ENCODE peak calls at places on chromosomes 13 and 19, in nine cellular contexts. V, J, W, L, U, M, I, D and A are unnamed samples.

GRCh38 chr13:29791997-29792775 is 58.2 kb downstream of the UBL3 start:
- DNase-seq in L (no peak), M (no peak), J (no peak), U (no peak), V (peak), I (no peak), D (no peak), W (peak), A (no peak)

GRCh38 chr13:42377640-42378382 is 105.9 kb downstream of the AKAP11 start:
- DNase-seq in J (no peak), M (no peak), V (no peak), L (no peak), U (no peak), W (peak), I (no peak), D (no peak), A (no peak)

GRCh38 chr13:33744589-33745369 is 73.2 kb upstream of the RFC3 start:
- DNase-seq in J (no peak), M (peak), I (no peak), D (no peak), U (no peak), W (peak), V (no peak), L (no peak), A (no peak)

GRCh38 chr13:83883061-83883523 is 818 bp upstream of the SLITRK1 start:
- DNase-seq in M (no peak), D (no peak), I (no peak), U (no peak), W (no peak), V (no peak), J (no peak), L (no peak), A (no peak)

GRCh38 chr19:56566904-56567273 is 379 bp upstream of the ZNF470 start:
- DNase-seq in L (no peak), I (peak), J (peak), W (peak), D (peak), U (peak), V (no peak), M (no peak), A (peak)

GRCh38 chr13:25874907-25875306 is 176.9 kb downstream of the SHISA2 start:
- DNase-seq in V (no peak), L (no peak), I (no peak), J (no peak), W (no peak), U (no peak), M (no peak), D (no peak), A (no peak)

GRCh38 chr19:18604820-18605159 is 1.8 kb downstream of the CRLF1 start:
- DNase-seq in J (no peak), W (no peak), U (no peak), M (no peak), L (no peak), D (no peak), I (no peak), V (no peak), A (no peak)

GRCh38 chr13:96781141-96781540 is 213.1 kb downstream of the OXGR1 start:
- DNase-seq in J (no peak), V (no peak), U (no peak), L (peak), I (peak), W (no peak), D (no peak), M (peak), A (no peak)

GRCh38 chr19:38815059-38816001 is 2.6 kb upstream of the LGALS4 start:
- DNase-seq in L (no peak), U (peak), I (no peak), V (no peak), W (no peak), J (no peak), D (peak), M (no peak), A (no peak)

GRCh38 chr13:84737671-84738070 is 855.4 kb upstream of the SLITRK1 start:
- DNase-seq in I (no peak), U (no peak), J (no peak), V (no peak), M (no peak), D (no peak), W (no peak), L (no peak), A (no peak)

GRCh38 chr13:38687246-38688229 is 661 bp downstream of the FREM2 start:
- DNase-seq in W (peak), U (peak), V (no peak), L (peak), D (peak), J (no peak), M (no peak), I (no peak), A (peak)

GRCh38 chr13:108807841-108808240 is 178.4 kb downstream of the MYO16 start:
- DNase-seq in U (no peak), M (no peak), L (no peak), J (no peak), D (no peak), I (no peak), V (no peak), W (no peak), A (peak)

GRCh38 chr19:6238643-6239281 is 41.0 kb downstream of the MLLT1 start:
- DNase-seq in L (peak), I (peak), J (no peak), W (peak), V (peak), D (no peak), M (peak), U (peak), A (peak)

GRCh38 chr19:39110263-39110967 is 15.2 kb upstream of the PAK4 start:
- DNase-seq in J (no peak), D (peak), V (no peak), M (peak), W (peak), I (peak), L (no peak), U (no peak), A (peak)

GRCh38 chr19:10416380-10417257 is 3.7 kb upstream of the PDE4A start:
- DNase-seq in I (peak), J (no peak), W (peak), M (peak), V (peak), U (peak), L (peak), D (peak), A (peak)
- TF ChIP-seq CTCF in I (peak), J (peak), W (peak), M (peak), V (peak), U (peak), L (peak), D (peak), A (peak)

DNA sequence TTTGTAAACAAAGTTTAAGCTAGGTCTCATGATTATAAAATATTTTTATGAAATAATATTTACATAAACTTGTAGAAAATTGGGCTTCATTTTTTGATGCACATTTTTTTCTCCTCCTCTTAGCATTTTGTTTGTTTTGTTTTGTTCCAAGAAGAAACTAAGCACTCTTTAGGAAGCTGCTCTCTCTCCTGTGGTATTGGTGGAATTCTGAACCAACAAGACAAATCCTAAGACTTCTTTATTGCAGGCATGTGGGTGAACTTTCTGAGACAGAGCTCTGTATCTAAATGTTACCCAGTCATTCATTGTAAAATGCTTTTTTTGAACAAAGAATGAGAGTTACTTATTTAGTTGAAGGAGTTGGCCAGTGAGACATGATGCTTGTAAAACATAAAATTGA is 39.3 kb downstream of the LMO7 start:
- DNase-seq in U (no peak), J (no peak), D (no peak), M (no peak), V (no peak), L (peak), I (no peak), W (peak), A (no peak)
- H3K4me3 ChIP-seq in U (no peak), J (no peak), D (no peak), M (no peak), V (no peak), L (peak), I (no peak), W (no peak), A (no peak)

DNA sequence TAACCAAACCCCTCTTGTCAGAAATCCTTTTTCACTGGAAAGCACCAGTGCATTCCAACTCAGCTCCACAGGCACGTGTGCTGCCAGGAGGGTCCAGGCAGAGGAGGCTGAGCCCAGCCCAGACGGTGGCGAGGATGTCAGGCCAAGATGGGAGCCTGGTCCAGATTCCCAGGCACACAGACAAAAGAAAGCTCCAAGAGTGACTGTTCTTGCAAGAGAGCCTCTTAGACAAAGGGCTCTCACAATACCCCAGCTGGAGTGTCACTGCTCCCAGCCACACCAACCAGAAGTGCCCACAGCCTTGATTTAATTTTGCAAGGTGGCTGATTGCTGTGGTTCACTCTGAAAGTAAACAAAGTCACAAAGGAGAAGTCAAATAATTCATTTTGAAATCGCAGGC is 95.3 kb downstream of the RAB20 start:
- DNase-seq in W (no peak), M (no peak), J (no peak), D (no peak), V (no peak), I (no peak), L (no peak), U (no peak), A (no peak)
- TF ChIP-seq CTCF in W (no peak), M (no peak), J (no peak), D (no peak), V (no peak), I (no peak), L (no peak), U (no peak), A (no peak)

DNA sequence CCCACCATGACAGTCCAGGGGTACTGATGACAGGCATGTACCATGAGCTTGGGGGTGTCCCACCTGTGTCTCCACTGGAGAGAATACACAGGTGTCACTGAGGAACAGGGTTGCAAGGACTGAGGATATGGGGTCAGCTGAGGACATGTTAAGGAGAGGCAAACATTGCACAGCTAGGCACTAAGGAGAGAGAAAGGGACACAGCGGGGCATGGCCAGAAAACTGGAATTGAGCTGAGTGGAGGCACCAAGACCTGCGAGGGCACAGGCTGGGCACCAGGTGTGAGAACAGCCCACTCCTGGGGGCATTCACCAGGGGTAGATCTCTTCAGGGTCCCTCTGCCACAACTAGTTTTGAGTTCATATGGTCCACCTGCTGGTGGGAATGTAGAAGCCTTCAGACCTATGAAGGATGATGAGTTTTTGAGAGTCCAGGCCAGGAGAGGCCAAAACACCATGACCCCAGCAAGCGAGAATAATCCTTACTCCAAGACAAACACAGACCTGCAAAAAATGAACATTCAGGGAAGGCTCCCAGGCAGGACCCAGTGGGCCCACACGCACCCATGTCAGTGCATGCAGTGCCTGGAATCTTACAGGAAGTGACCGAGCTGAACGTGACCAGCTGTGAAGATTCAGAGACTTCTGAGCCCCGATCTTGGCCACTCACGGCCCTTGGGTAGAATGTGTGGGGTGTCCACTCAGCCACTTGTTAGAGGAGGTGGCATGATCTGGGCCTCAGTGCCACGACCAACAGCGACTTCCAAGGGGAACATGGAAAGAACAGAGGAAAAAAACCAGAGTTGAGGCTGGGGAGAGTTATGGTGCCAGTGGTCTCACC is 1.4 kb upstream of the ZNF584 start:
- DNase-seq in U (no peak), M (no peak), J (no peak), I (no peak), W (peak), D (peak), L (no peak), V (no peak), A (peak)
- H3K4me3 ChIP-seq in U (peak), M (peak), J (peak), I (peak), W (peak), D (peak), L (peak), V (peak), A (peak)

DNA sequence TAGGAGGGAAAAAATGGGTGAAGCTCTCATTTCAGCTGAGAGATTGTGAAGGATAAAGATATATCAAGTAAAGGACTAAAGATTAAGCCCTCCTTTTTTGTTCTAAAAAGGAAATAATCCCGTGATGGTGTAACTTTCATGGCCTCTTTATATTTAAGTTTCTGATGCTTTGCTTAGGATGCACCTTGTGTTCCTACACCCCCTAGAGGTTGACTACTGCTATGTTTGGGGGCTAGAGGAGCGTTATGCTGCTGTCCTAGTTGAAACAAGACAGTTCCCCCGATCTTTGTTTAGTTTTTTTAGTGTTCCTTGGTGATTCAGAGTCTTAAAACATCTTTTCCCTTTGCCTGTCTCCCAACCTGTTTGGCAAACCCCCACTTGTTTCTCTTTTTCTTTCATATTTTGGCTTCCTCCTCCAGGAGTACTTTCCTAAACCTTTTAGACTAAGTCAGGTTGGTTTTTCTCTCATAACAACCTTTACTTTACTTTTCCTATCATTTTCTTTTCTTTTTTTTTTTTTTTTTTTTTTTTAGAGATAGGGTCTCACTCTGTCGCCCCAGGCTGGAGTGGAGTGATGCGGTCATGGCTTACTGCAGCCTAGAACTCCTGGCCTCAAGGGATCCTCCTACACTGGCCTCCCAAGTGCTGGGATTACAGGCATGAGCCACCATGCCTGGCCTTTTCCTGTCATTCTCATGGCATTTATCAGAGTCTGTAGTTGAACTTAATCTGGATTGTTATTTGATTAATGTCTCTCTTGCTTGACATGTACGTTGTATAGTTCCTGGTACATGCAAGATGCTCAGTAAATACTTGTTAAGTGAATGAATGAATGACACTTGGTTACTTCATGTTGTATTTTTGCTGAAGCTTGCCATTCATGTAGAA is 2.8 kb downstream of the UBA2 start:
- DNase-seq in M (peak), J (peak), U (no peak), L (peak), D (peak), I (no peak), W (peak), V (peak), A (peak)
- TF ChIP-seq CTCF in M (peak), J (peak), U (peak), L (peak), D (peak), I (peak), W (peak), V (peak), A (peak)

DNA sequence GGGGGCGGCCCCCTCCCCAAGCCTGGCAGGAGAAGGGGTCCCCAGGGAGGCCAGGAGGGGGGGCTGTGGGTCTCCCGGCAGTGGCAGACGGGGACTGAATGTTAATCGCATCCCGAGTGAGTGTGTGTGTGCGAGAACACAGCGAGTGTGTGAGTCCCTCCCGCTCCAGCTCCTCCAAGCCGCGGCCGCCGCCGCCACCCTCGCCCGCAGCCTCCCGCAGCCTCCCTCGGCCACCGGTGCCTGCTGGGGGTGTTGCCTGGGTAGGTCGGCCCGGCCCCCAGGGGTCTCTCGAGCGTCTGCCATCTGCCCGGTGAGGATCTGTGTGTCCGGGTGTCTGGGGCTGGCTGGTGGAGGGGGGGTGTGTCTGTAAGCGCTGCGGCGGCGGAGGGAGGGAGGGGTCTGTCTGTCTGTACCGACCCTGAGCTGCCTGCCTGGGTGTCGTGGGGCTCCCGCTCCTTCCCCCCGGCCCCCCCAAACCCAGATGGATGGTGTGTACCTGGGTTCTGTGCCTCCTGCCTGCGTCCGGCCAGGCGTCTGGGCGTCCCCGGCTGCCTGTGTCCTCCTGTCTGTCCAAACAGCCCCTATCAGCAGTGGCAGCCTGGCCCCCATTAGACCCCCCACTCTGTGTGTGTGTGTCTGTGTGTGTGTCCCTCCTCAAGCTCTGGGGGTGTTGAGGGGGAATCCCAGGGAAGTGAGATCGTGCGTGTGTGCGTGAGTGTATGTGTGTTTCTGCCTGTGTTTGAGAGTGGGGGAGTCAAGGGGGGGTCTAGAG is at the start of gene GRIN2D:
- DNase-seq in J (no peak), D (peak), U (no peak), V (no peak), L (no peak), M (peak), W (peak), I (no peak), A (no peak)
- H3K4me3 ChIP-seq in J (peak), D (peak), U (no peak), V (peak), L (peak), M (peak), W (peak), I (peak), A (peak)

DNA sequence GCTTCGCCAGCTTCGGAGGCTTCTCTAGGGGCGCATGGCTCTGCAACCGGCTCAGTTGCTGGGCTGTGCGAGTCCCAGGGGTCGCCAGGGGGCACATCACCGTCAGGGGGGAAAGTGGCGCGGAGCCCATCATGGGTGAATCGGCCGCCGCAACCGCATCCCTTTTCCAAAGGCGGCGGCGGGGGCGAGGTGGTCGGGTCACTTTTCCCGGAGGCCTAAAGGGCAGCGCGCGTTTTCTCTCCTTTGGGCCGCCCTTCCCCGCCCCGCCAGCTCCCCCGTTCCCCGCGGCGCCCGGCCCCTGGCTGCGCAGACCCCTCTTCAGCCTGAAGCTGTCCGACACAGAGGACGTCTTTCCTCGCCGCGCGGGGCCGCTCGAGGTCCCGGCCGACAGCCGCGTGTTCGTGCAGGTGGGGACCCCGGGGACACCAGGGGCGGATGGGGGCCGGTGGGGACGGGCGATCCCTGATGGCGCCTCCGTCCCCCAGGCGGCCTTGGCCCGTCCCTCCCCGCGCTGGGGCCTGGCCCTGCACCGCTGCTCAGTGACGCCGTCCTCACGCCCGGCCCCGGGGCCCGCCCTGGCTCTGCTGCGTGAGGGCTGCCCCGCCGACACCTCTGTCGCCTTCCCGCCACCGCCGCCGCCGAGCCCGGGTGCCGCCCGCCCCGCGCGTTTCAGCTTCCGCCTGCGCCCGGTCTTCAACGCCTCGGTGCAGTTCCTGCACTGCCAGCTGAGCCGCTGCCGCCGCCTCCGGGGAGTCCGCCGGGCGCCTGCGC is 1.7 kb downstream of the TGFBR3L start:
- DNase-seq in V (no peak), I (no peak), M (peak), D (peak), J (no peak), W (no peak), L (no peak), U (peak), A (no peak)
- TF ChIP-seq CTCF in V (no peak), I (no peak), M (peak), D (no peak), J (no peak), W (no peak), L (no peak), U (no peak), A (no peak)

GRCh38 chr19:4878491-4878968 is 11.1 kb upstream of the PLIN3 start:
- DNase-seq in W (no peak), I (peak), D (no peak), U (no peak), J (no peak), V (no peak), L (no peak), M (no peak), A (no peak)
- H3K4me3 ChIP-seq in W (no peak), I (no peak), D (no peak), U (no peak), J (no peak), V (no peak), L (no peak), M (no peak), A (no peak)